ENCODE peak calls at places on chromosomes 7 and 10, in nine cellular contexts. Y, G, U, M, V, F, A, Q and J are unnamed samples.

GRCh38 chr7:142436601-142437000 is 178.7 kb upstream of the PRSS58 start:
- DNase-seq in G (no peak), V (no peak), A (no peak), F (no peak), U (no peak), Q (no peak), Y (no peak), M (no peak), J (no peak)

GRCh38 chr7:81845628-81846259 is 75.9 kb upstream of the HGF start:
- DNase-seq in Q (no peak), Y (no peak), G (no peak), A (no peak), F (peak; percentile 37), M (no peak), V (no peak), U (no peak), J (no peak)

GRCh38 chr10:12701696-12702095 is 299.8 kb downstream of the CCDC3 start:
- DNase-seq in U (no peak), F (no peak), M (no peak), Y (no peak), A (no peak), G (no peak), V (no peak), Q (no peak), J (no peak)

GRCh38 chr10:132016514-132016913 is 34.8 kb upstream of the BNIP3 start:
- DNase-seq in F (no peak), V (no peak), U (no peak), Q (no peak), Y (no peak), M (no peak), A (no peak), G (no peak), J (peak; percentile 52)

GRCh38 chr10:62573929-62574328 is 199.8 kb downstream of the ZNF365 start:
- DNase-seq in M (no peak), U (no peak), Y (no peak), Q (peak; percentile 21), V (no peak), F (no peak), A (no peak), G (no peak), J (no peak)

GRCh38 chr7:34211003-34211402 is 305.7 kb downstream of the BMPER start:
- DNase-seq in U (no peak), Y (no peak), A (no peak), F (no peak), M (no peak), V (no peak), G (no peak), Q (no peak), J (no peak)

GRCh38 chr10:97411411-97411810 is 10.3 kb upstream of the RRP12 start:
- DNase-seq in V (no peak), G (no peak), A (no peak), U (no peak), Q (no peak), F (no peak), Y (peak; percentile 90), M (no peak), J (no peak)

GRCh38 chr10:102064503-102064867 is 664 bp upstream of the HPS6 start:
- DNase-seq in Q (no peak), Y (no peak), F (no peak), M (no peak), V (no peak), G (no peak), U (no peak), A (no peak), J (no peak)

GRCh38 chr10:63150745-63151144 is 17.6 kb downstream of the NRBF2 start:
- DNase-seq in U (no peak), A (no peak), M (no peak), Y (no peak), Q (no peak), V (no peak), G (no peak), F (no peak), J (no peak)

GRCh38 chr7:151247016-151247580 is 1.4 kb downstream of the SMARCD3 start:
- DNase-seq in A (no peak), Q (no peak), F (no peak), Y (no peak), U (no peak), V (no peak), M (no peak), G (no peak), J (no peak)

GRCh38 chr7:149109969-149110368 is 16.2 kb downstream of the ZNF425 start:
- DNase-seq in U (no peak), Y (no peak), V (no peak), Q (no peak), M (no peak), A (no peak), F (no peak), G (no peak), J (peak; percentile 9)

GRCh38 chr7:156056548-156056947 is 244.3 kb upstream of the SHH start:
- DNase-seq in Y (no peak), Q (no peak), U (no peak), V (no peak), F (no peak), M (no peak), A (no peak), G (no peak), J (peak; percentile 35)

GRCh38 chr7:1749864-1750466 is 79.9 kb downstream of the ELFN1 start:
- DNase-seq in G (no peak), U (no peak), V (no peak), A (no peak), F (no peak), Q (no peak), Y (no peak), M (no peak), J (peak; percentile 54)

GRCh38 chr7:1749351-1749863 is 79.3 kb downstream of the ELFN1 start:
- DNase-seq in Q (no peak), M (no peak), Y (no peak), F (no peak), U (no peak), A (no peak), V (no peak), G (no peak), J (peak; percentile 53)

GRCh38 chr7:1748774-1749173 is 78.7 kb downstream of the ELFN1 start:
- DNase-seq in M (no peak), Y (no peak), A (no peak), Q (no peak), F (no peak), V (no peak), G (no peak), U (no peak), J (no peak)

GRCh38 chr7:1748076-1748750 is 78.1 kb downstream of the ELFN1 start:
- DNase-seq in G (no peak), V (no peak), U (no peak), M (no peak), F (no peak), Y (no peak), Q (no peak), A (no peak), J (no peak)

GRCh38 chr7:1750541-1751021 is 80.5 kb downstream of the ELFN1 start:
- DNase-seq in A (no peak), Q (no peak), F (no peak), Y (no peak), V (no peak), U (no peak), G (no peak), M (no peak), J (no peak)
- TF ChIP-seq EP300 in A (no peak), Q (no peak), F (no peak), Y (no peak), V (no peak), U (no peak), G (no peak), M (no peak), J (no peak)

GRCh38 chr7:107909445-107909844 is 18.5 kb downstream of the DLD start:
- DNase-seq in U (no peak), V (no peak), M (no peak), Q (no peak), F (no peak), G (no peak), Y (no peak), A (no peak), J (no peak)
- H3K36me3 ChIP-seq in U (peaks cover 31% of the 10 kb centered on the region), V (no peaks in the 10 kb centered on the region), M (peaks cover 84% of the 10 kb centered on the region), Q (peaks cover 80% of the 10 kb centered on the region), F (peaks cover 41% of the 10 kb centered on the region), G (no peaks in the 10 kb centered on the region), Y (peaks cover 82% of the 10 kb centered on the region), A (peaks cover 60% of the 10 kb centered on the region), J (peaks cover 12% of the 10 kb centered on the region)

GRCh38 chr7:19377611-19378339 is 232.6 kb upstream of the FERD3L start:
- DNase-seq in U (no peak), Y (no peak), A (no peak), F (no peak), Q (no peak), G (no peak), M (no peak), V (no peak), J (no peak)
- H3K4me3 ChIP-seq in U (no peak overlapping the region), Y (no peak overlapping the region), A (no peak overlapping the region), F (no peak overlapping the region), Q (peak overlapping the region; percentile 6), G (no peak overlapping the region), M (no peak overlapping the region), V (no peak overlapping the region), J (no peak overlapping the region)

GRCh38 chr7:141344153-141344935 is 206.9 kb upstream of the AGK start:
- DNase-seq in M (no peak), Q (no peak), G (no peak), A (no peak), V (no peak), U (no peak), F (no peak), Y (no peak), J (no peak)

GRCh38 chr7:141339603-141340002 is 211.6 kb upstream of the AGK start:
- DNase-seq in Y (no peak), G (no peak), A (no peak), U (no peak), M (no peak), Q (no peak), F (no peak), V (no peak), J (no peak)

GRCh38 chr7:141348728-141349127 is 202.5 kb upstream of the AGK start:
- DNase-seq in A (no peak), M (no peak), Q (no peak), Y (no peak), G (no peak), V (no peak), F (no peak), U (no peak), J (no peak)

DNA sequence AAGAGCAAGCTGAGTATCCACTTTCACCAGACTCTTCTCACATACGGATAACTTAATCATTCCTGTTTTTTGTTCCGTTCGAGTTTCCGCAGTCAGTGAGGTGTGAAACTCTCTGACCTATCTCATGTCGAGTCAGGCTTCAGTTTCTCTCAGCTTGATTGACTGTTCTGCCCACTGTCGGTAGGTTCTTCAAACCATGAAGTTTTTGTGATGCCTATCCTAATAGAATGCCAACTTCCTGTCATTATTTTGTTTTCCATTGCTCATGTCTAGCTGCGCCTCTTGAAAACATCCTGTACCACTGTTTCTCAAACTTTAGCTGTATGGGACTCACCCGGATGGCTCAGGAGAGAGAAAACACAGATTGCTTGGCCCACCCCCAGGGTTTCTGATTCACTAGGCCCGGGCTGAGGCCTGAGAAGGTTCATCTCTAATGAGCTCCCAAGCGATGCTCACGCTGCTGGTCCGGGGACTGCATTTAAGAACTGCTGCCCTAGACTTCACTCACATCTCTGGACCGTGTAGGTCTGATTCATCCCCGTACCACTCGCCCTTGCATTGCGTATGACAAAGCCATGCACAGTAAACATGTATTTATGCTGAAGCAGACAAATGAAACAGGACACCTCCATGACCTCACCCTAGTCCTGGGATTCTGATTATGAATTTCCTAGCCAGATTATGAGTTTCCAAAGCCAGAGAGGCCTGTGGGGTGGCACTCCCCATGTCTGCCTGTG is 208.4 kb upstream of the AGK start:
- DNase-seq in U (no peak), Y (no peak), V (no peak), M (no peak), F (no peak), G (no peak), Q (no peak), A (no peak), J (no peak)
- TF ChIP-seq EP300 in U (no peak), Y (no peak), V (no peak), M (no peak), F (no peak), G (no peak), Q (no peak), A (no peak), J (no peak)